ENCODE peak calls at places on chromosomes 2 and 18, in seven cellular contexts. B is thyroid gland, J is upper lobe of left lung, F is adrenal gland, U is HCT116, I is stomach, Q is Peyer's patch. C is an unnamed sample.

GRCh38 chr2:213500881-213501280 is 216.6 kb downstream of the SPAG16 start:
- DNase-seq in B (no peak), J (no peak), F (no peak), U (no peak), I (no peak), Q (no peak), C (no peak)

GRCh38 chr2:101587251-101587650 is 110.3 kb upstream of the MAP4K4 start:
- DNase-seq in B (no peak), J (no peak), F (no peak), U (no peak), I (no peak), Q (no peak), C (no peak)

GRCh38 chr2:208254118-208254870 is 577 bp downstream of the IDH1 start:
- DNase-seq in B (peak), J (peak), F (peak), U (peak), I (peak), Q (peak), C (peak)

GRCh38 chr2:223786236-223786635 is 51.1 kb downstream of the AP1S3 start:
- DNase-seq in B (no peak), J (no peak), F (no peak), U (no peak), I (no peak), Q (no peak), C (no peak)

GRCh38 chr2:124678043-124678442 is 653.0 kb downstream of the CNTNAP5 start:
- DNase-seq in B (no peak), J (no peak), F (no peak), U (no peak), I (no peak), Q (no peak), C (no peak)

GRCh38 chr2:38279201-38279600 is 97.9 kb downstream of the ATL2 start:
- DNase-seq in B (no peak), J (no peak), F (no peak), U (no peak), I (no peak), Q (no peak), C (no peak)

GRCh38 chr18:75200071-75200470 is 8.9 kb downstream of the PTGR3 start:
- DNase-seq in B (no peak), J (no peak), F (no peak), U (no peak), I (no peak), Q (no peak), C (no peak)

GRCh38 chr18:46337206-46337710 is 233.1 kb downstream of the HAUS1 start:
- DNase-seq in B (no peak), J (no peak), F (no peak), U (no peak), I (no peak), Q (no peak), C (no peak)

GRCh38 chr2:216217904-216218260 is 108.7 kb downstream of the XRCC5 start:
- DNase-seq in B (no peak), J (no peak), F (no peak), U (no peak), I (no peak), Q (no peak), C (no peak)

GRCh38 chr18:79400591-79401381 is 5.1 kb downstream of the NFATC1 start:
- DNase-seq in B (no peak), J (no peak), F (peak), U (no peak), I (no peak), Q (peak), C (no peak)

GRCh38 chr2:33475381-33476099 is 909 bp upstream of the RASGRP3 start:
- DNase-seq in B (peak), J (peak), F (peak), U (peak), I (peak), Q (peak), C (peak)

GRCh38 chr2:149490296-149490695 is 97.3 kb downstream of the MMADHC start:
- DNase-seq in B (no peak), J (no peak), F (no peak), U (no peak), I (no peak), Q (no peak), C (no peak)

GRCh38 chr2:239599299-239599698 is 198.5 kb upstream of the HDAC4 start:
- DNase-seq in B (no peak), J (peak), F (no peak), U (no peak), I (peak), Q (peak), C (no peak)

GRCh38 chr2:71154798-71155197 is 24.4 kb downstream of the MPHOSPH10 start:
- DNase-seq in B (no peak), J (no peak), F (no peak), U (peak), I (no peak), Q (no peak), C (no peak)

GRCh38 chr2:101341421-101341820 is 32.9 kb upstream of the RNF149 start:
- DNase-seq in B (no peak), J (peak), F (no peak), U (no peak), I (no peak), Q (no peak), C (no peak)

DNA sequence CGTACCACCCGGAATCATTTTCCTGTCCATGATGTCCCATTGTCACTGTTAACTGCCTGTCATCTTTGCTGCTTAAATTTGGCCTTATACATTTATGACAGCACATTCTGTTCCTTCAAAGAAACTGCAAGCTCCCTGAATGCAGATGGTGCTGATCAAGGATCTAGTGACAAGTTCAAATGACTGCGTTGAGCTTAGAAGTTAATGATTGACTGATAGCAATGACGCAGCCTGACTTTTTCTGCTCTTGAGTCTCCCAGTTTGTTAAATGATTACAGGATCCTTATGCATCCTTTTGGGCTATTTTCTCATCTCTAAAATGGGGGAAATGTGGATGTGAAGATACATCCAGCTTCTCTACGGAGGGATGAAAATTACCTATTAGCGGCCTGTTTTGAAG is 159.0 kb downstream of the DCC start:
- DNase-seq in B (no peak), J (no peak), F (no peak), U (no peak), I (no peak), Q (no peak), C (no peak)
- H3K27ac ChIP-seq in B (no peak), J (no peak), F (no peak), U (no peak), I (no peak), Q (no peak), C (no peak)

GRCh38 chr18:76803814-76804213 is 18.5 kb upstream of the ZNF236 start:
- DNase-seq in B (peak), J (peak), F (peak), U (no peak), I (peak), Q (peak), C (peak)

GRCh38 chr18:76806301-76806700 is 16.1 kb upstream of the ZNF236 start:
- DNase-seq in B (no peak), J (no peak), F (no peak), U (no peak), I (no peak), Q (no peak), C (no peak)

GRCh38 chr18:76803413-76803812 is 18.9 kb upstream of the ZNF236 start:
- DNase-seq in B (no peak), J (no peak), F (no peak), U (no peak), I (no peak), Q (no peak), C (no peak)

GRCh38 chr18:76805221-76805620 is 17.1 kb upstream of the ZNF236 start:
- DNase-seq in B (no peak), J (no peak), F (no peak), U (no peak), I (no peak), Q (no peak), C (no peak)

GRCh38 chr18:76801567-76802505 is 20.5 kb upstream of the ZNF236 start:
- DNase-seq in B (peak), J (peak), F (peak), U (no peak), I (peak), Q (peak), C (peak)
- TF ChIP-seq POLR2A in B (no peak), J (no peak), F (no peak), U (no peak), I (no peak), Q (no peak), C (no peak)

GRCh38 chr2:8584174-8585066 is 97.4 kb upstream of the ID2 start:
- DNase-seq in B (no peak), J (no peak), F (no peak), U (no peak), I (peak), Q (peak), C (no peak)
- H3K4me3 ChIP-seq in B (no peak), J (no peak), F (peak), U (peak), I (peak), Q (peak), C (peak)

GRCh38 chr18:37391156-37391555 is 174.4 kb downstream of the CELF4 start:
- DNase-seq in B (no peak), J (no peak), F (no peak), U (no peak), I (no peak), Q (no peak), C (no peak)
- H3K27ac ChIP-seq in B (no peak), J (no peak), F (no peak), U (no peak), I (no peak), Q (no peak), C (no peak)

GRCh38 chr18:12327510-12328178 is 19.6 kb downstream of the TUBB6 start:
- DNase-seq in B (peak), J (peak), F (peak), U (peak), I (peak), Q (peak), C (peak)
- TF ChIP-seq POLR2A in B (no peak), J (no peak), F (no peak), U (no peak), I (no peak), Q (no peak), C (no peak)